ENCODE peak calls at places on chromosome 11, in four cellular contexts. W is breast epithelium, H is lung, Z is BJ. G is an unnamed sample. For H3K36me3, the result is how much of the 10 kb centered on the place peaks cover.

GRCh38 chr11:124873980-124874379 is 8.7 kb downstream of the ROBO3 start:
- DNase-seq in W (no peak), H (no peak), Z (no peak), G (no peak)

GRCh38 chr11:125404136-125404810 is 91.8 kb downstream of the FEZ1 start:
- DNase-seq in W (peak), H (no peak), Z (no peak), G (no peak)

GRCh38 chr11:4090258-4090657 is 4.3 kb upstream of the RRM1 start:
- DNase-seq in W (no peak), H (no peak), Z (no peak), G (peak)

GRCh38 chr11:61657566-61657965 is 22.6 kb upstream of the DAGLA start:
- DNase-seq in W (no peak), H (no peak), Z (no peak), G (no peak)

GRCh38 chr11:60964801-60965200 is 6.7 kb upstream of the CD6 start:
- DNase-seq in W (no peak), H (no peak), Z (no peak), G (no peak)

GRCh38 chr11:112503410-112503809 is 242.8 kb upstream of the PLET1 start:
- DNase-seq in W (no peak), H (no peak), Z (no peak), G (no peak)

GRCh38 chr11:34621876-34622275 is 983 bp downstream of the EHF start:
- DNase-seq in W (no peak), H (no peak), Z (no peak), G (no peak)

GRCh38 chr11:66012946-66013761 is 1.3 kb downstream of the CST6 start:
- DNase-seq in W (no peak), H (no peak), Z (no peak), G (no peak)

GRCh38 chr11:112877561-112877960 is 83.7 kb upstream of the NCAM1 start:
- DNase-seq in W (no peak), H (no peak), Z (no peak), G (no peak)

GRCh38 chr11:44708063-44708462 is 18.7 kb upstream of the TSPAN18 start:
- DNase-seq in W (no peak), H (no peak), Z (no peak), G (no peak)

GRCh38 chr11:3160252-3161031 is 4.7 kb downstream of the OSBPL5 start:
- DNase-seq in W (peak), H (peak), Z (peak), G (no peak)

GRCh38 chr11:69097263-69097662 is 48.5 kb downstream of the TPCN2 start:
- DNase-seq in W (no peak), H (no peak), Z (no peak), G (no peak)

GRCh38 chr11:23079382-23079813 is 219.1 kb upstream of the CCDC179 start:
- DNase-seq in W (no peak), H (no peak), Z (peak), G (no peak)

GRCh38 chr11:128029219-128029722 is 558.1 kb downstream of the ETS1 start:
- DNase-seq in W (no peak), H (no peak), Z (no peak), G (no peak)

GRCh38 chr11:68194675-68195294 is 18.3 kb downstream of the KMT5B start:
- DNase-seq in W (no peak), H (no peak), Z (no peak), G (no peak)

GRCh38 chr11:3132831-3133455 is 32.2 kb downstream of the OSBPL5 start:
- DNase-seq in W (no peak), H (no peak), Z (no peak), G (no peak)

GRCh38 chr11:8138526-8138925 is 30.3 kb downstream of the RIC3 start:
- DNase-seq in W (no peak), H (no peak), Z (no peak), G (no peak)

GRCh38 chr11:84747871-84748270 is 879.3 kb downstream of the DLG2 start:
- DNase-seq in W (no peak), H (no peak), Z (no peak), G (no peak)

GRCh38 chr11:73870261-73870660 is 6.4 kb downstream of the COA4 start:
- DNase-seq in W (no peak), H (no peak), Z (no peak), G (no peak)

GRCh38 chr11:90593099-90593498 is 370.2 kb upstream of the CHORDC1 start:
- DNase-seq in W (no peak), H (no peak), Z (no peak), G (no peak)

GRCh38 chr11:30172872-30173271 is 57.9 kb upstream of the FSHB start:
- DNase-seq in W (no peak), H (no peak), Z (no peak), G (no peak)

GRCh38 chr11:114262681-114263509 is 33.3 kb upstream of the NNMT start:
- DNase-seq in W (no peak), H (no peak), Z (no peak), G (no peak)

GRCh38 chr11:74371269-74372039 is 26.8 kb downstream of the PGM2L1 start:
- DNase-seq in W (no peak), H (no peak), Z (peak), G (no peak)

GRCh38 chr11:21636561-21636960 is 556.3 kb upstream of the ANO5 start:
- DNase-seq in W (no peak), H (no peak), Z (no peak), G (no peak)

DNA sequence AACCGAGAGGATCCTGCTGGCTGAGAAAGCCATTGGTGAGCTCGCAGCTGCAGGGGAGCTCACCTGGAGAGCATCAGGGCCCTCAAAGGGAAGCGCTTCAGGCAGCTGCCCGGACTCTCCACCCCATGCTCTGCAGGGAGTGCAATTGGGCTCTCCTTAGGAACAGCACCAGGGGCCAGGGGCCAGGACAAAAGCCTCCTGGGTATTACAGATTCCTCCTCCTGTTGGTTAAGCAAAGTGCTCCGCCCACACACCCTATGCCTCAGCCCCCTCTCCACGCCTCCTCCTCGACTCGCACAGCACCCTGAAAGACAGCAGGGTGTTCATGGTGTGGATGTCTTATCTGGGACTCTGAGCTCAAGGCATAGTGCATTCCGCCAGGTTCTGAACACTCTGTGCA is 139.9 kb downstream of the SHANK2 start:
- DNase-seq in W (no peak), H (no peak), Z (no peak), G (no peak)
- H3K36me3 ChIP-seq in W (under half), H (under half), Z (under half), G (under half)

GRCh38 chr11:639324-639977 is 2.4 kb downstream of the DRD4 start:
- DNase-seq in W (no peak), H (no peak), Z (no peak), G (no peak)
- H3K4me3 ChIP-seq in W (no peak), H (no peak), Z (no peak), G (no peak)

DNA sequence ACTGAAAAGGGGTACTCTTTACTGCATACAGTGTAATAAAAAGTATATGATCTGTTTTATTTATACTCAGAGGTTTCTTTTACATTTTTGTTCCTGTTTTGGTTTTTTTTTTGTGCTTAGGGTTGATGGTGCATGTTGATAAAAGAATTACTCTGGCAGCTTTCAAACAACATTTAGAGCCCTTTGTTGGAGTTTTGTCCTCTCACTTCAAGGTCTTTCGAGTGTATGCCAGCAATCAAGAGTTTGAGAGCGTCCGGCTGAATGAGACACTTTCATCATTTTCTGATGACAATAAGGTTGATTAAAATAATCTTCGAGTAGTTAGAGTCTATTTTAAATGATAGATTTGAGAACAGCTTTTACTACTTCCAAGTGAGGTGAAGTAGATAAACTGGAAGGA is 60.6 kb downstream of the DKK3 start:
- DNase-seq in W (no peak), H (no peak), Z (no peak), G (no peak)
- H3K36me3 ChIP-seq in W (under half), H (under half), Z (under half), G (half or more)

GRCh38 chr11:103111400-103111799 is 2.2 kb downstream of the DYNC2H1 start:
- DNase-seq in W (no peak), H (no peak), Z (no peak), G (no peak)
- H3K4me3 ChIP-seq in W (no peak), H (no peak), Z (no peak), G (no peak)

GRCh38 chr11:57315491-57315890 is 9.3 kb downstream of the TNKS1BP1 start:
- DNase-seq in W (no peak), H (no peak), Z (no peak), G (no peak)

GRCh38 chr11:57318178-57318577 is 6.6 kb downstream of the TNKS1BP1 start:
- DNase-seq in W (no peak), H (no peak), Z (no peak), G (no peak)

GRCh38 chr11:57314221-57314973 is 10.4 kb downstream of the TNKS1BP1 start:
- DNase-seq in W (no peak), H (no peak), Z (no peak), G (no peak)

GRCh38 chr11:57313788-57314135 is 11.0 kb downstream of the TNKS1BP1 start:
- DNase-seq in W (no peak), H (no peak), Z (no peak), G (no peak)

GRCh38 chr11:57316017-57316416 is 8.7 kb downstream of the TNKS1BP1 start:
- DNase-seq in W (no peak), H (no peak), Z (no peak), G (no peak)
- H3K36me3 ChIP-seq in W (under half), H (under half), Z (half or more), G (under half)

DNA sequence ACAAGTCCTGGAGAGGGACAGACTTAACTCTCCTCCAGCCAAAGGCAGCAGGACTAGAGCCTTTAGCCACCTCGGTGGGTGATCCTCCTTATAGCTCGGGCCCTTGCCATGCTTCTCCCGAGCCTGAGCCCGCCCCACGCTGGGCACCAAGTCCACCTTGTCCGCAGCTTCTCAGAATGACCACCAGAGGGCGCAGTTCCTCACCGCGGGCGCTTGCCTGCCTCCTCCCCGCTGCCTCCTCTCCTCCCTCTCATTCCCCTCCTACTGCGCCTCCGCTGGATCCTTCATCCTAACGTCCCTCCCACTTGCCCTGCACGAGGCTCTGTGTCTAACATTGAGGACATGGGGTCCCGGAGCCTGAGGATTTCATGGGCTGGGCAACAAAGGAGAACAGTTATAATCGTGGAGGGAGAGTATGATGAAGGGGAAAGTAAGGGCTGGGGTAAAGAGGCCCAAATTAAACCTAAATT is 11.3 kb upstream of the MOGAT2 start:
- DNase-seq in W (no peak), H (peak), Z (peak), G (peak)
- H3K4me3 ChIP-seq in W (peak), H (no peak), Z (no peak), G (no peak)

G was measured in effector memory CD4-positive, alpha-beta T cell.